ENCODE peak calls at places on chromosomes 12 and 14, in nine cellular contexts. One of them, this sample, is unnamed.

GRCh38 chr12:79452906-79453305 is 237.9 kb downstream of the PAWR start:
- DNase-seq in stimulated activated CD4-positive, alpha-beta T cell treated with anti-CD3 and anti-CD28 coated beads, Interleukin-1b, Interleukin-23, amount 100 ng/mL, for 4 hours: no peak
- DNase-seq in hypothalamus: no peak
- DNase-seq in hepatic stellate cell: no peak
- DNase-seq in NCI-H1417: no peak
- DNase-seq in ovary: peak; percentile 31
- DNase-seq in heart right ventricle: no peak
- DNase-seq in Caki2: peak; percentile 23
- DNase-seq in BJ: no peak
- DNase-seq in this sample: no peak

GRCh38 chr14:20688167-20688839 is at the start of gene ANG:
- DNase-seq in heart right ventricle: no peak
- DNase-seq in hepatic stellate cell: no peak
- DNase-seq in Caki2: no peak
- DNase-seq in ovary: no peak
- DNase-seq in BJ: no peak
- DNase-seq in stimulated activated CD4-positive, alpha-beta T cell treated with anti-CD3 and anti-CD28 coated beads, Interleukin-1b, Interleukin-23, amount 100 ng/mL, for 4 hours: no peak
- DNase-seq in hypothalamus: no peak
- DNase-seq in NCI-H1417: no peak
- DNase-seq in this sample: no peak

GRCh38 chr12:22684526-22685118 is 59.7 kb downstream of the ETNK1 start:
- DNase-seq in stimulated activated CD4-positive, alpha-beta T cell treated with anti-CD3 and anti-CD28 coated beads, Interleukin-1b, Interleukin-23, amount 100 ng/mL, for 4 hours: no peak
- DNase-seq in BJ: no peak
- DNase-seq in NCI-H1417: no peak
- DNase-seq in ovary: no peak
- DNase-seq in heart right ventricle: no peak
- DNase-seq in Caki2: peak; percentile 29
- DNase-seq in hypothalamus: no peak
- DNase-seq in hepatic stellate cell: no peak
- DNase-seq in this sample: peak; percentile 19

GRCh38 chr12:58293308-58293983 is 352.1 kb downstream of the ATP23 start:
- DNase-seq in NCI-H1417: no peak
- DNase-seq in stimulated activated CD4-positive, alpha-beta T cell treated with anti-CD3 and anti-CD28 coated beads, Interleukin-1b, Interleukin-23, amount 100 ng/mL, for 4 hours: no peak
- DNase-seq in heart right ventricle: no peak
- DNase-seq in Caki2: no peak
- DNase-seq in hepatic stellate cell: no peak
- DNase-seq in BJ: no peak
- DNase-seq in ovary: no peak
- DNase-seq in hypothalamus: no peak
- DNase-seq in this sample: no peak

GRCh38 chr12:116959845-116960514 is 49.2 kb downstream of the FBXW8 start:
- DNase-seq in BJ: no peak
- DNase-seq in heart right ventricle: no peak
- DNase-seq in stimulated activated CD4-positive, alpha-beta T cell treated with anti-CD3 and anti-CD28 coated beads, Interleukin-1b, Interleukin-23, amount 100 ng/mL, for 4 hours: peak; percentile 3
- DNase-seq in NCI-H1417: no peak
- DNase-seq in hepatic stellate cell: no peak
- DNase-seq in hypothalamus: no peak
- DNase-seq in ovary: no peak
- DNase-seq in Caki2: no peak
- DNase-seq in this sample: no peak

GRCh38 chr12:98572010-98572409 is 21.5 kb upstream of the SLC25A3 start:
- DNase-seq in ovary: no peak
- DNase-seq in stimulated activated CD4-positive, alpha-beta T cell treated with anti-CD3 and anti-CD28 coated beads, Interleukin-1b, Interleukin-23, amount 100 ng/mL, for 4 hours: no peak
- DNase-seq in heart right ventricle: no peak
- DNase-seq in NCI-H1417: no peak
- DNase-seq in Caki2: no peak
- DNase-seq in BJ: no peak
- DNase-seq in hepatic stellate cell: no peak
- DNase-seq in hypothalamus: no peak
- DNase-seq in this sample: no peak

GRCh38 chr12:61220337-61220736 is 1039.9 kb upstream of the USP15 start:
- DNase-seq in BJ: no peak
- DNase-seq in Caki2: no peak
- DNase-seq in ovary: no peak
- DNase-seq in NCI-H1417: no peak
- DNase-seq in hepatic stellate cell: no peak
- DNase-seq in stimulated activated CD4-positive, alpha-beta T cell treated with anti-CD3 and anti-CD28 coated beads, Interleukin-1b, Interleukin-23, amount 100 ng/mL, for 4 hours: no peak
- DNase-seq in hypothalamus: no peak
- DNase-seq in heart right ventricle: no peak
- DNase-seq in this sample: peak; percentile 18

GRCh38 chr12:62331306-62331705 is 71.1 kb downstream of the USP15 start:
- DNase-seq in stimulated activated CD4-positive, alpha-beta T cell treated with anti-CD3 and anti-CD28 coated beads, Interleukin-1b, Interleukin-23, amount 100 ng/mL, for 4 hours: no peak
- DNase-seq in hypothalamus: no peak
- DNase-seq in heart right ventricle: no peak
- DNase-seq in BJ: no peak
- DNase-seq in ovary: no peak
- DNase-seq in NCI-H1417: no peak
- DNase-seq in Caki2: no peak
- DNase-seq in hepatic stellate cell: no peak
- DNase-seq in this sample: no peak

GRCh38 chr12:19030603-19031002 is 98.9 kb upstream of the PLEKHA5 start:
- DNase-seq in stimulated activated CD4-positive, alpha-beta T cell treated with anti-CD3 and anti-CD28 coated beads, Interleukin-1b, Interleukin-23, amount 100 ng/mL, for 4 hours: no peak
- DNase-seq in ovary: no peak
- DNase-seq in hypothalamus: no peak
- DNase-seq in heart right ventricle: no peak
- DNase-seq in Caki2: no peak
- DNase-seq in hepatic stellate cell: no peak
- DNase-seq in BJ: no peak
- DNase-seq in NCI-H1417: no peak
- DNase-seq in this sample: no peak